ENCODE peak calls at places on chromosomes 4 and X, in eight cellular contexts. N is adrenal gland, R is iPS-NIHi11, L is fibroblast of the conjunctiva, M is A549, W is astrocyte of the hippocampus, J is aorta, B is amniotic stem cell. Q is an unnamed sample.

GRCh38 chr4:123443401-123444297 is 47.1 kb downstream of the SPRY1 start:
- DNase-seq in L (no peak), M (no peak), J (no peak), N (peak; percentile 69), R (peak; percentile 21), B (no peak), W (no peak), Q (no peak)

GRCh38 chr4:66991521-66991920 is 553.8 kb downstream of the CENPC start:
- DNase-seq in L (no peak), R (no peak), N (no peak), M (no peak), W (peak; percentile 54), B (no peak), J (no peak), Q (no peak)

GRCh38 chr4:16597829-16598228 is 300.6 kb downstream of the LDB2 start:
- DNase-seq in W (peak; percentile 75), J (no peak), R (no peak), L (no peak), M (no peak), B (peak; percentile 22), N (no peak), Q (no peak)

GRCh38 chr4:179893967-179894590 is 2349.1 kb upstream of the TENM3 start:
- DNase-seq in W (no peak), B (peak; percentile 78), N (no peak), L (peak; percentile 6), R (no peak), J (no peak), M (no peak), Q (no peak)

GRCh38 chrX:68841251-68842049 is 12.6 kb downstream of the EFNB1 start:
- DNase-seq in W (no peak), N (no peak), R (no peak), L (no peak), B (no peak), M (no peak), J (no peak), Q (no peak)

GRCh38 chr4:70818173-70818856 is 21.4 kb downstream of the GRSF1 start:
- DNase-seq in W (peak; percentile 25), N (no peak), M (no peak), J (no peak), R (no peak), L (no peak), B (no peak), Q (no peak)

GRCh38 chr4:122890142-122890769 is 32.1 kb downstream of the NUDT6 start:
- DNase-seq in J (no peak), M (no peak), R (no peak), N (no peak), L (no peak), W (peak; percentile 57), B (no peak), Q (no peak)

GRCh38 chr4:155759372-155760252 is 791 bp downstream of the GUCY1B1 start:
- DNase-seq in M (peak; percentile 5), L (no peak), R (peak; percentile 37), B (no peak), J (peak; percentile 92), N (peak; percentile 54), W (peak; percentile 57), Q (peak; percentile 88)

GRCh38 chrX:11528623-11529022 is 137.1 kb downstream of the ARHGAP6 start:
- DNase-seq in J (no peak), B (no peak), M (no peak), W (no peak), N (no peak), L (no peak), R (no peak), Q (no peak)